ENCODE peak calls at places on chromosomes 3 and 15, in four cellular contexts. X is left kidney; I is activated CD8-positive, alpha-beta memory T cell treated with anti-CD3 and anti-CD28 coated beads for 48 hours; Z is mucosa of gallbladder. N is an unnamed sample.

GRCh38 chr3:128112406-128112968 is 11.1 kb downstream of the RUVBL1 start:
- DNase-seq in X (no peak), I (no peak), Z (no peak), N (no peak)

GRCh38 chr3:123385499-123385898 is 63.4 kb downstream of the ADCY5 start:
- DNase-seq in X (no peak), I (no peak), Z (no peak), N (no peak)

GRCh38 chr3:184602406-184603155 is 41.0 kb downstream of the EPHB3 start:
- DNase-seq in X (peak), I (no peak), Z (no peak), N (no peak)

GRCh38 chr15:96121521-96121920 is 209.0 kb upstream of the NR2F2 start:
- DNase-seq in X (no peak), I (no peak), Z (no peak), N (no peak)

GRCh38 chr15:70358871-70359647 is 261.3 kb upstream of the TLE3 start:
- DNase-seq in X (no peak), I (no peak), Z (no peak), N (no peak)

GRCh38 chr15:99015677-99016568 is 8.3 kb upstream of the PGPEP1L start:
- DNase-seq in X (peak), I (no peak), Z (no peak), N (no peak)

GRCh38 chr15:79682285-79682684 is 214.5 kb downstream of the MTHFS start:
- DNase-seq in X (peak), I (no peak), Z (peak), N (no peak)

GRCh38 chr15:101528108-101528916 is 38.8 kb upstream of the PCSK6 start:
- DNase-seq in X (peak), I (no peak), Z (peak), N (peak)

GRCh38 chr3:12193485-12194165 is 34.9 kb upstream of the TIMP4 start:
- DNase-seq in X (peak), I (peak), Z (peak), N (peak)

GRCh38 chr15:79826800-79827199 is 70.0 kb downstream of the MTHFS start:
- DNase-seq in X (no peak), I (no peak), Z (no peak), N (no peak)

GRCh38 chr15:49706805-49707204 is 86.0 kb downstream of the DTWD1 start:
- DNase-seq in X (no peak), I (no peak), Z (no peak), N (no peak)

GRCh38 chr3:45182915-45183881 is 37.0 kb upstream of the CDCP1 start:
- DNase-seq in X (peak), I (no peak), Z (peak), N (peak)

N was measured in transverse colon.